ENCODE peak calls at places on chromosomes 16 and 17, in five cellular contexts. One of them, this sample, is unnamed. For H3K36me3, the result is how much of the 10 kb centered on the place peaks cover.

GRCh38 chr17:30332057-30332542 is 1.8 kb downstream of the TMIGD1 start:
- DNase-seq in stomach: no peak
- DNase-seq in body of pancreas: no peak
- DNase-seq in heart left ventricle: no peak
- DNase-seq in endothelial cell of umbilical vein: no peak
- DNase-seq in this sample: no peak

GRCh38 chr17:80884811-80885210 is 106.8 kb upstream of the CHMP6 start:
- DNase-seq in stomach: no peak
- DNase-seq in body of pancreas: no peak
- DNase-seq in heart left ventricle: peak
- DNase-seq in endothelial cell of umbilical vein: no peak
- DNase-seq in this sample: no peak

GRCh38 chr17:72407336-72408121 is 286.7 kb downstream of the SOX9 start:
- DNase-seq in stomach: peak
- DNase-seq in body of pancreas: peak
- DNase-seq in heart left ventricle: peak
- DNase-seq in endothelial cell of umbilical vein: peak
- DNase-seq in this sample: peak

GRCh38 chr16:29744541-29745101 is 1.2 kb downstream of the C16orf54 start:
- DNase-seq in stomach: no peak
- DNase-seq in body of pancreas: no peak
- DNase-seq in heart left ventricle: no peak
- DNase-seq in endothelial cell of umbilical vein: no peak
- DNase-seq in this sample: no peak

GRCh38 chr16:471353-472198 is 46.1 kb downstream of the RAB11FIP3 start:
- DNase-seq in stomach: no peak
- DNase-seq in body of pancreas: no peak
- DNase-seq in heart left ventricle: no peak
- DNase-seq in endothelial cell of umbilical vein: no peak
- DNase-seq in this sample: no peak

GRCh38 chr17:42536048-42536371 is at the start of gene NAGLU:
- DNase-seq in stomach: peak
- DNase-seq in body of pancreas: peak
- DNase-seq in heart left ventricle: peak
- DNase-seq in endothelial cell of umbilical vein: peak
- DNase-seq in this sample: peak

GRCh38 chr16:56985288-56985961 is 3.9 kb upstream of the NLRC5 start:
- DNase-seq in stomach: peak
- DNase-seq in body of pancreas: peak
- DNase-seq in heart left ventricle: peak
- DNase-seq in endothelial cell of umbilical vein: peak
- DNase-seq in this sample: peak

GRCh38 chr16:58518980-58519368 is 3.7 kb downstream of the SETD6 start:
- DNase-seq in stomach: no peak
- DNase-seq in body of pancreas: no peak
- DNase-seq in heart left ventricle: no peak
- DNase-seq in endothelial cell of umbilical vein: no peak
- DNase-seq in this sample: no peak

GRCh38 chr16:85717393-85718152 is 28.8 kb upstream of the GINS2 start:
- DNase-seq in stomach: peak
- DNase-seq in body of pancreas: peak
- DNase-seq in heart left ventricle: peak
- DNase-seq in endothelial cell of umbilical vein: peak
- DNase-seq in this sample: peak

GRCh38 chr16:55555436-55555835 is 11.0 kb upstream of the CAPNS2 start:
- DNase-seq in stomach: no peak
- DNase-seq in body of pancreas: no peak
- DNase-seq in heart left ventricle: no peak
- DNase-seq in endothelial cell of umbilical vein: no peak
- DNase-seq in this sample: no peak

GRCh38 chr16:54193656-54194007 is 93.0 kb downstream of the IRX3 start:
- DNase-seq in stomach: peak
- DNase-seq in body of pancreas: peak
- DNase-seq in heart left ventricle: peak
- DNase-seq in endothelial cell of umbilical vein: peak
- DNase-seq in this sample: peak

GRCh38 chr16:31157136-31157535 is 7.3 kb upstream of the PRSS36 start:
- DNase-seq in stomach: no peak
- DNase-seq in body of pancreas: peak
- DNase-seq in heart left ventricle: no peak
- DNase-seq in endothelial cell of umbilical vein: no peak
- DNase-seq in this sample: no peak

GRCh38 chr17:246851-247421 is 65.5 kb upstream of the DOC2B start:
- DNase-seq in stomach: no peak
- DNase-seq in body of pancreas: no peak
- DNase-seq in heart left ventricle: peak
- DNase-seq in endothelial cell of umbilical vein: no peak
- DNase-seq in this sample: peak
- TF ChIP-seq POLR2A in stomach: no peak
- TF ChIP-seq POLR2A in body of pancreas: no peak
- TF ChIP-seq POLR2A in heart left ventricle: no peak
- TF ChIP-seq POLR2A in endothelial cell of umbilical vein: no peak
- TF ChIP-seq POLR2A in this sample: no peak

GRCh38 chr16:74578433-74578832 is 28.5 kb downstream of the GLG1 start:
- DNase-seq in stomach: no peak
- DNase-seq in body of pancreas: no peak
- DNase-seq in heart left ventricle: no peak
- DNase-seq in endothelial cell of umbilical vein: no peak
- DNase-seq in this sample: no peak
- H3K36me3 ChIP-seq in stomach: under half
- H3K36me3 ChIP-seq in body of pancreas: under half
- H3K36me3 ChIP-seq in heart left ventricle: under half
- H3K36me3 ChIP-seq in endothelial cell of umbilical vein: under half
- H3K36me3 ChIP-seq in this sample: under half

GRCh38 chr17:75077490-75078096 is 10.2 kb upstream of the SLC16A5 start:
- DNase-seq in stomach: peak
- DNase-seq in body of pancreas: peak
- DNase-seq in heart left ventricle: peak
- DNase-seq in endothelial cell of umbilical vein: peak
- DNase-seq in this sample: peak
- TF ChIP-seq POLR2A in stomach: no peak
- TF ChIP-seq POLR2A in body of pancreas: no peak
- TF ChIP-seq POLR2A in heart left ventricle: no peak
- TF ChIP-seq POLR2A in endothelial cell of umbilical vein: no peak
- TF ChIP-seq POLR2A in this sample: no peak

DNA sequence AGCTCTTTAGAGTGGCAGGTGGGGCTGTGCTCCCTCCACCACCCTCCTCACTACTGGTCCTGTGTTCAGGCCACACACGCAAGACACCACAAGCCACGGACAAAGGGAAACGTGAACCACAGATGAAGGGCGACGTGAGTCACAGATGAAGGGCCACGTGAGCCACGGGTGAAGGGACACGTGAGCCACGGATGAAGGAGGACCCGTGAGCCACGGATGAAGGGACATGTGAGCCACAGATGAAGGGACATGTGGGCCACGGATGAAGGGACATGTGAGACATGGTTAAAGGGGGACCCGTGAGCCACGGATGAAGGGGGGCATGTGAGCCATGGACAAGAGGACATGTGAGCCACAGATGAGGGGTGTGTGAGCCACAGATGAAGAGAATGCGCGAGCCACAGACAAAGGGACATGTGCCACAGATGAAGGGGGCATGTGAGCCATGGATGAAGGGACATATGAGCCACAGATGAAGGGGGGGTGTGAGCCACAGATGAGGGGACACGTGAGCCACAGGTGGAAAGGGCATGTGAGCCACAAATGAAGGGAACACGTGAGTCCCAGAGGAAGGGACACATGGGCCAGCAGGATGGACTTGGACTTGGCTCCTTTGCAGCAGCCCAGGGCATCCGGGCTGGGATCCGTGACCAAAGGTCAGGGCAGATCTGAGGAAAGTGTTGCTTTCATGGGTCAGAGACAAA is 15.6 kb downstream of the ZNF469 start:
- DNase-seq in stomach: no peak
- DNase-seq in body of pancreas: no peak
- DNase-seq in heart left ventricle: no peak
- DNase-seq in endothelial cell of umbilical vein: no peak
- DNase-seq in this sample: no peak
- H3K36me3 ChIP-seq in stomach: under half
- H3K36me3 ChIP-seq in body of pancreas: under half
- H3K36me3 ChIP-seq in heart left ventricle: under half
- H3K36me3 ChIP-seq in endothelial cell of umbilical vein: under half
- H3K36me3 ChIP-seq in this sample: under half

DNA sequence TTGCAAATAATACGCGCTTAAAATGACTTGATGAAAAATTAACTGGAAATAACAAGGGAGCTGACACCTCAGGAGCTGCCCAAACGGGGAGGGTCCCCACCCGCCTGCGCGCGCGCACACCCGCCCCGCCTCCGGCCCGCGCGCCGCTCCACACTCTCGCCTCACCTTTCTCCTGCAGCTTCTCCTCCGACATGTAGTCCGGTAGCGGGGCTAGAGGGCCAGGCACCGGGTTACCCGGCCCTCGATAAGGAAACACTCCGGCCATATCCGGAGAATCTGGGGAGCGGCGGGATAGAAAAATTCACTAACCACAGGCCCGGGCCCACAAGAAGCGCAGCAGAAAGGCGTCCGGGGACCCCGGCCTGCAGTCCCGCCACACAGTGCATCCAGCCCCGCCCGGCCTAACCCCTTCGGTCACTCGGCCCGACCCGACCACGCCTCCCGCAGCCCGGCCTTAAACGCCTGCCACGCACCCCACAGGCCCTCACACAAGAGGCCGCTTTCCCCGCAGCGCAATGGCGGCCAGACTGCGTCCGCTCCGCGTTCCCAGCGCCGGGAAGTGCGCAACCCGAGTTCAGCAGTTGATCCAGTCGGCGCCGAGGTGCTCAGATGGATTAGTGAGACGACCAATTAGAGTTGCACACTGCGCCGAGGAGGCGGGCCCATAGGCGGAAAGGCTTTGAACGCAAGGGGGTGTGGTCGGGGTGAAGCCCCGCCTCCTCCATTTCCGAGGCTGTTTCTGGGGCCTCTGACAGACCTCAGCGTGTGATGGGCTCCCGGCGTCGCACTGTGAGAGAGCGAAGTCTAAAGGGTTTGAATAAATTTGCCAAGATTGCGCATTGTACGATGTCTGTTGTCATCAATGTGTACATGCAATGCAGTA is at the start of gene PRPF8:
- DNase-seq in stomach: peak
- DNase-seq in body of pancreas: peak
- DNase-seq in heart left ventricle: peak
- DNase-seq in endothelial cell of umbilical vein: peak
- DNase-seq in this sample: peak
- TF ChIP-seq POLR2A in stomach: no peak
- TF ChIP-seq POLR2A in body of pancreas: peak
- TF ChIP-seq POLR2A in heart left ventricle: peak
- TF ChIP-seq POLR2A in endothelial cell of umbilical vein: peak
- TF ChIP-seq POLR2A in this sample: peak

GRCh38 chr16:8926827-8927226 is 36.9 kb downstream of the USP7 start:
- DNase-seq in stomach: no peak
- DNase-seq in body of pancreas: no peak
- DNase-seq in heart left ventricle: no peak
- DNase-seq in endothelial cell of umbilical vein: no peak
- DNase-seq in this sample: no peak
- H3K36me3 ChIP-seq in stomach: under half
- H3K36me3 ChIP-seq in body of pancreas: under half
- H3K36me3 ChIP-seq in heart left ventricle: under half
- H3K36me3 ChIP-seq in endothelial cell of umbilical vein: under half
- H3K36me3 ChIP-seq in this sample: under half

DNA sequence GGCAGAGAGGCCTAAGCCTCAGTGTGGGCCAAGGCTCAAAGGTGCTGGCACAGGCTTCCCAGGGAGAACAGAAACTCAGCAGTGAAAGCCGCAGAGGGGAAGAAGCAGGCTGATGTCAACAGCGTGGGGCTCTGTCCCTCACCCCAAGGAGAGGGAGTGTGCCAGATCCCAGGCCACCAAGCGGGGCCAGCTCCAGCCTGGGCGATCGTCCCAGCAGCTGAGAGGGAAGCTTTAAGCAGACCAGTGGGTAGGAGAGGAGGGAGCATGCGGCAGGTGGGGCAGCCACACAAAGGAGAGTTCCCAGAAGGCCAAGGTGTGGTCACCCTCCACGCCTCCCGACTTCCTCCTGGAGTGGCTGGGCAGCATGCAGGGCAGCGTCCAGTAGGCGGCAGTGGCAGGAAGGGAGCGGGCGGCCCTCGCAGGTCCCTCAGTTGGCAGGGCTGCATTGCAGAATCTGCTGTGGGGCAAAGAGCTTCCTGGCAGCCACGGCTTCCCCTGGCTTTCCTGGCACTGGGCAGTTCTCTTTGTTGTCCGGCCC is 6.0 kb downstream of the SYNGR2 start:
- DNase-seq in stomach: peak
- DNase-seq in body of pancreas: peak
- DNase-seq in heart left ventricle: peak
- DNase-seq in endothelial cell of umbilical vein: peak
- DNase-seq in this sample: peak
- TF ChIP-seq POLR2A in stomach: no peak
- TF ChIP-seq POLR2A in body of pancreas: peak
- TF ChIP-seq POLR2A in heart left ventricle: peak
- TF ChIP-seq POLR2A in endothelial cell of umbilical vein: no peak
- TF ChIP-seq POLR2A in this sample: peak

GRCh38 chr17:69245617-69246016 is 17.0 kb upstream of the ABCA10 start:
- DNase-seq in stomach: no peak
- DNase-seq in body of pancreas: no peak
- DNase-seq in heart left ventricle: no peak
- DNase-seq in endothelial cell of umbilical vein: no peak
- DNase-seq in this sample: no peak
- H3K36me3 ChIP-seq in stomach: under half
- H3K36me3 ChIP-seq in body of pancreas: under half
- H3K36me3 ChIP-seq in heart left ventricle: under half
- H3K36me3 ChIP-seq in endothelial cell of umbilical vein: under half
- H3K36me3 ChIP-seq in this sample: under half

This sample was measured in adrenal gland.